ENCODE peak calls at places on chromosomes 4 and X, in ten cellular contexts. V, T, H, B, M, E, K, A, G and L are unnamed samples.

GRCh38 chrX:1661048-1661921 is 46.4 kb downstream of the ASMT start:
- DNase-seq in V (no peak), T (no peak), H (no peak), B (no peak), M (peak; percentile 72), E (no peak), K (no peak), A (no peak), G (peak; percentile 17), L (no peak)

GRCh38 chr4:80252953-80253352 is 13.5 kb upstream of the FGF5 start:
- DNase-seq in V (no peak), T (no peak), H (no peak), B (no peak), M (no peak), E (no peak), K (no peak), A (no peak), G (no peak), L (no peak)

GRCh38 chrX:99719140-99719539 is 690.9 kb downstream of the PCDH19 start:
- DNase-seq in V (no peak), T (no peak), H (no peak), B (no peak), M (no peak), E (no peak), K (no peak), A (no peak), G (no peak), L (no peak)

GRCh38 chrX:149563359-149563758 is 13.6 kb upstream of the HSFX3 start:
- DNase-seq in V (no peak), T (no peak), H (no peak), B (no peak), M (no peak), E (no peak), K (no peak), A (no peak), G (no peak), L (no peak)

GRCh38 chr4:111838406-111838930 is 306.8 kb upstream of the FAM241A start:
- DNase-seq in V (no peak), T (no peak), H (no peak), B (no peak), M (no peak), E (no peak), K (no peak), A (no peak), G (no peak), L (no peak)

GRCh38 chrX:439236-439635 is 52.5 kb upstream of the PPP2R3B start:
- DNase-seq in V (no peak), T (no peak), H (no peak), B (no peak), M (peak; percentile 19), E (no peak), K (no peak), A (peak; percentile 29), G (no peak), L (no peak)

GRCh38 chr4:95394733-95395306 is 154.0 kb downstream of the UNC5C start:
- DNase-seq in V (no peak), T (no peak), H (no peak), B (no peak), M (no peak), E (no peak), K (no peak), A (no peak), G (no peak), L (no peak)

GRCh38 chr4:20301161-20301560 is 49.5 kb downstream of the SLIT2 start:
- DNase-seq in V (no peak), T (no peak), H (no peak), B (no peak), M (no peak), E (no peak), K (peak; percentile 55), A (no peak), G (no peak), L (no peak)

GRCh38 chr4:176478076-176478475 is 158.3 kb downstream of the SPCS3 start:
- DNase-seq in V (no peak), T (peak; percentile 30), H (no peak), B (no peak), M (no peak), E (no peak), K (peak; percentile 73), A (no peak), G (no peak), L (no peak)

GRCh38 chr4:127141857-127142256 is 490.9 kb upstream of the INTU start:
- DNase-seq in V (no peak), T (peak; percentile 76), H (no peak), B (no peak), M (no peak), E (no peak), K (peak; percentile 35), A (no peak), G (no peak), L (no peak)

GRCh38 chrX:132114607-132115006 is 13.2 kb downstream of the FRMD7 start:
- DNase-seq in V (no peak), T (no peak), H (no peak), B (peak; percentile 13), M (no peak), E (no peak), K (no peak), A (no peak), G (no peak), L (peak; percentile 67)

GRCh38 chrX:103776586-103776985 is at the start of gene PLP1:
- DNase-seq in V (no peak), T (no peak), H (no peak), B (no peak), M (no peak), E (no peak), K (no peak), A (no peak), G (no peak), L (no peak)

GRCh38 chr4:55396305-55397023 is 707 bp downstream of the TMEM165 start:
- DNase-seq in V (peak; percentile 31), T (peak; percentile 38), H (peak; percentile 8), B (no peak), M (peak; percentile 70), E (peak; percentile 30), K (peak; percentile 74), A (peak; percentile 78), G (peak; percentile 71), L (peak; percentile 14)

GRCh38 chr4:158122501-158122900 is 50.3 kb downstream of the GASK1B start:
- DNase-seq in V (no peak), T (peak; percentile 55), H (no peak), B (no peak), M (no peak), E (no peak), K (peak; percentile 27), A (no peak), G (no peak), L (no peak)

GRCh38 chr4:102823897-102824296 is 3.5 kb downstream of the UBE2D3 start:
- DNase-seq in V (no peak), T (peak; percentile 57), H (no peak), B (no peak), M (no peak), E (no peak), K (no peak), A (no peak), G (no peak), L (no peak)

GRCh38 chr4:118729287-118730286 is 44.4 kb downstream of the METTL14 start:
- DNase-seq in V (no peak), T (peak; percentile 92), H (no peak), B (no peak), M (no peak), E (no peak), K (peak; percentile 51), A (no peak), G (no peak), L (no peak)

GRCh38 chrX:72346306-72346949 is 40.7 kb upstream of the CITED1 start:
- DNase-seq in V (no peak), T (no peak), H (no peak), B (no peak), M (no peak), E (no peak), K (no peak), A (no peak), G (no peak), L (no peak)

GRCh38 chr4:94489075-94489474 is 37.3 kb downstream of the PDLIM5 start:
- DNase-seq in V (no peak), T (no peak), H (no peak), B (no peak), M (no peak), E (no peak), K (no peak), A (no peak), G (no peak), L (no peak)

GRCh38 chr4:107270614-107271013 is 234.5 kb upstream of the DKK2 start:
- DNase-seq in V (no peak), T (no peak), H (no peak), B (no peak), M (peak; percentile 40), E (no peak), K (no peak), A (no peak), G (no peak), L (no peak)

GRCh38 chr4:174867893-174868292 is 38.8 kb upstream of the GLRA3 start:
- DNase-seq in V (no peak), T (no peak), H (no peak), B (no peak), M (no peak), E (no peak), K (no peak), A (no peak), G (no peak), L (no peak)

GRCh38 chrX:112359906-112360305 is 277.3 kb upstream of the TRPC5 start:
- DNase-seq in V (no peak), T (peak; percentile 70), H (no peak), B (no peak), M (no peak), E (no peak), K (no peak), A (no peak), G (no peak), L (no peak)